ENCODE peak calls at places on chromosome 14, in four cellular contexts. One of them, this sample, is unnamed.

GRCh38 chr14:67485501-67486095 is 2.9 kb downstream of the TMEM229B start:
- DNase-seq in cardiac fibroblast: peak
- DNase-seq in endodermal cell: peak
- DNase-seq in fibroblast of lung: peak
- DNase-seq in this sample: no peak

GRCh38 chr14:55136868-55137785 is 8.1 kb downstream of the LGALS3 start:
- DNase-seq in endodermal cell: no peak
- DNase-seq in cardiac fibroblast: peak
- DNase-seq in fibroblast of lung: peak
- DNase-seq in this sample: no peak

GRCh38 chr14:33794791-33795300 is 156.0 kb downstream of the EGLN3 start:
- DNase-seq in endodermal cell: no peak
- DNase-seq in fibroblast of lung: peak
- DNase-seq in cardiac fibroblast: peak
- DNase-seq in this sample: no peak

GRCh38 chr14:103523583-103523969 is 946 bp upstream of the CKB start:
- DNase-seq in cardiac fibroblast: no peak
- DNase-seq in fibroblast of lung: no peak
- DNase-seq in endodermal cell: no peak
- DNase-seq in this sample: no peak

GRCh38 chr14:87380054-87380453 is 612.9 kb downstream of the GALC start:
- DNase-seq in endodermal cell: no peak
- DNase-seq in fibroblast of lung: no peak
- DNase-seq in cardiac fibroblast: no peak
- DNase-seq in this sample: no peak

GRCh38 chr14:57692671-57693070 is 173.2 kb downstream of the SLC35F4 start:
- DNase-seq in fibroblast of lung: peak
- DNase-seq in cardiac fibroblast: peak
- DNase-seq in endodermal cell: no peak
- DNase-seq in this sample: peak

GRCh38 chr14:20434701-20435453 is 1.1 kb downstream of the KLHL33 start:
- DNase-seq in cardiac fibroblast: no peak
- DNase-seq in endodermal cell: no peak
- DNase-seq in fibroblast of lung: peak
- DNase-seq in this sample: no peak

GRCh38 chr14:68199465-68200145 is 380.0 kb downstream of the RAD51B start:
- DNase-seq in cardiac fibroblast: peak
- DNase-seq in fibroblast of lung: peak
- DNase-seq in endodermal cell: peak
- DNase-seq in this sample: no peak

GRCh38 chr14:64174922-64175782 is 119.0 kb downstream of the ESR2 start:
- DNase-seq in endodermal cell: no peak
- DNase-seq in fibroblast of lung: no peak
- DNase-seq in cardiac fibroblast: no peak
- DNase-seq in this sample: no peak

GRCh38 chr14:80291099-80291498 is 79.8 kb upstream of the DIO2 start:
- DNase-seq in cardiac fibroblast: no peak
- DNase-seq in endodermal cell: no peak
- DNase-seq in fibroblast of lung: peak
- DNase-seq in this sample: no peak

GRCh38 chr14:93778453-93778852 is 9.8 kb downstream of the PRIMA1 start:
- DNase-seq in cardiac fibroblast: no peak
- DNase-seq in fibroblast of lung: no peak
- DNase-seq in endodermal cell: no peak
- DNase-seq in this sample: no peak
- TF ChIP-seq CTCF in cardiac fibroblast: no peak
- TF ChIP-seq CTCF in fibroblast of lung: no peak
- TF ChIP-seq CTCF in endodermal cell: no peak
- TF ChIP-seq CTCF in this sample: no peak

DNA sequence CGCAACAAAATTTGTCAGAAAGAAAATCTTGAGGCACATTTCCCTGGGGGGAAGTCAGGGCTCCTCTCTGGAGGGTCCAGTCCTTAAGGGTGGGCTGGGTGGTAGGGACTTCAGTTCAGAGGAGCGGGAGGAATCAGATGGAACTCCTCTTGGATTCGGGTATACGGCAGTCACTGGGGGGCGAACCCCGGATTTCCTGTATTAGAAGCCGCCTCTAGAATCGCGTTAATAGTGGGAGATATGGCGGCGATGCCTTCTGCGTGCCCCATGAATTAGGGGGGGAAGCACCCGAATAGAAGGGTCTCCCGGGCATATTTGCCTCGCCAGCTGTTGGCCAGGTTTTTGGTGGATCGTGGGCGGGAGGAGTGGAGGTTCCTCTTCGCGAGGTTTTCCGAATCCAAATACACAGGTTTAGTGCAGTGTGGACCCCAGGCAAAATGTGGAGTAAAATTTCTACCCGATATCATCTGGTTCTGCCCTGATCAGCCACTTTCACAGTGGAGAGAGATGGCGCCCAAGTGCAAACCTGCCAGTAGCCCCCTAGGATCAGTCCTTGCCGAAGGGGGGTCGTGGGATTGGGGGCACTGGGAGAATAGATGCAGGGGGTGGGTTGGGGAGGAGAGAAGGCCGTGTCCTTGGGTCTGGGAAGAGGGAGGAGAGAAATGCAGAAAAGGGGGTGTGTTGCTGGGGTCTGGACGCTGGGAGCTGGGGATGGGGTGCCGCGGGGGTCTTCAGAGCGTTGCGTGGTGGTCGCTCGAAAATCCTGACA is 637 bp downstream of the MEG3 start:
- DNase-seq in fibroblast of lung: no peak
- DNase-seq in cardiac fibroblast: no peak
- DNase-seq in endodermal cell: no peak
- DNase-seq in this sample: no peak
- H3K4me3 ChIP-seq in fibroblast of lung: peak
- H3K4me3 ChIP-seq in cardiac fibroblast: peak
- H3K4me3 ChIP-seq in endodermal cell: no peak
- H3K4me3 ChIP-seq in this sample: peak

GRCh38 chr14:32077081-32078029 is at the start of gene ARHGAP5:
- DNase-seq in cardiac fibroblast: peak
- DNase-seq in fibroblast of lung: peak
- DNase-seq in endodermal cell: peak
- DNase-seq in this sample: no peak
- TF ChIP-seq CTCF in cardiac fibroblast: no peak
- TF ChIP-seq CTCF in fibroblast of lung: no peak
- TF ChIP-seq CTCF in endodermal cell: peak
- TF ChIP-seq CTCF in this sample: no peak

GRCh38 chr14:73455294-73455693 is 3.1 kb downstream of the NUMB start:
- DNase-seq in endodermal cell: no peak
- DNase-seq in fibroblast of lung: no peak
- DNase-seq in cardiac fibroblast: no peak
- DNase-seq in this sample: no peak
- H3K4me3 ChIP-seq in endodermal cell: peak
- H3K4me3 ChIP-seq in fibroblast of lung: peak
- H3K4me3 ChIP-seq in cardiac fibroblast: no peak
- H3K4me3 ChIP-seq in this sample: no peak

DNA sequence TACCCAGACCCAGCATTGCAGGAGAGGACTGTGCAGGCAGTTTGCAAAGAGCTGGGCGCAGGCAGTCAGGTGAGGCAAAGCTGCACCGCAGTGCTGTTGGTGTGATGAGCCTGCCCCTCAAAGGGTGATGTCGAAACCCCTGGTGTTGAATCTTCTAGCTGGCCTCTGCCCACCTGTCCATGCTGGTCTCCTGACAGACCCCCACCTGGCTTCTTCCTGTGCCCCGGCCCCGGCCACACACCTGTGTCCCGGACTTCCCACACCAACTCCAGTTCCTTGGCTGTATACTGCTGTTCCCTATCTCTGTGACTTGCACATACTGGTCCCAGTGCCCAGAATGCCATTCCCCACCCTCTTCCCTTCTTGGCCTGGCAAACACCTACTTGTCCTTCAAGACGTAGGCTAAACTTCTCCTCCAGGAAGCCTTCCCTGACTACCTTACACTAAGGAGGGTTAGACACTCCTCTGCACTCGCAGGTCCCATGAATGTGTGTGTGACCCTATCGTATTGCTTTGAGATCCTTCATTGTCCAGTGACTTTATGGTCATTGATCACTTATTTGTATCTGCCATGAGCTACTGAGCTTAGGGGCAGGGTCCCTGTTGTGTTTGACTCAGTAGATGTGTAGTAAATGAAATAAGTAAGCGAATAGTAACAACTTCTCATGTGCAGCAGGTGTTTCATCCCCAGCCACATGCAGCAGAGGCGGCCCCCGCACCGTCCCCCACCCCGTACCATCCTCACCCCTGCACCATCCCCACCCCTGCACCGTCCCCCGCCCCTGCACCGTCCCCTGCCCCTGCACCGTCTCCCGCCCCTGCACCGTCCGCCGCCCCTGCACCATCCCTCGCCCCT is 37.4 kb downstream of the ESRRB start:
- DNase-seq in endodermal cell: no peak
- DNase-seq in cardiac fibroblast: no peak
- DNase-seq in fibroblast of lung: no peak
- DNase-seq in this sample: no peak
- TF ChIP-seq CTCF in endodermal cell: no peak
- TF ChIP-seq CTCF in cardiac fibroblast: no peak
- TF ChIP-seq CTCF in fibroblast of lung: no peak
- TF ChIP-seq CTCF in this sample: no peak

DNA sequence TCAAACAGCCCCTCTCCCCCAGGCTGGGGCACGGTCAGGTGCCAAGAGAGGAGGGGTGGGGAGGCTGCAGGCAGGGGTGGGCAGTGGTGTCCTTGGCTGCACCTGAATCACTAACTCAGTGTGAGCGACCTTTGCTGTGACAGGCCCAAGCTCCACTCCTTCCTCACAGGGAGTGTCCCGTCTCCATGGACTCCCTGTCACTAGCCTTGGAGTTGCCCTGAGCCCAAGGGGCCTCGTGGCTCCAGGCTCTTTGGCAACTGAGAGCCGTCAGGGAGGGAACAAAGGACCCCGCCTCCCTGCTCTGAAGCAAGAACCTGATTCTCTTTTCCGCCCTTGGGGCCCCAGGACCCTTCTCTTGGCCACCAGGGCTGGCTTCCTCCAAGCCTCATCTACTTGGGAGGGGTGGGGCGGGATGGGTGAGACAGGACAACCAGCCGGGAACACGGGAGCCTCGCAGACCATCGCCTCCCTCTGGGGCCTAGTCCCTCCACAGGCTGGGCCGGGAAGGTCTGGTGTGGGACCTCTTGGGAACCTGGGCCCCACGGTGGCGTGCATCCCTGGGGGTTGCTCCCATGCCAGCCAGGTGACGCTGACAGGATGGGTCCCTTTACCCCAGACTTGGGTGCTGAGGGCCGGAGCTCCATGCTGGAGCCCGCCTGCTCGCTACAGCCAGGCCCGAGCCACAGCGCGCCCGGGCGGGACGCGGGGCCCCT is 935 bp upstream of the ADSS1 start:
- DNase-seq in endodermal cell: no peak
- DNase-seq in fibroblast of lung: no peak
- DNase-seq in cardiac fibroblast: no peak
- DNase-seq in this sample: no peak
- H3K4me3 ChIP-seq in endodermal cell: no peak
- H3K4me3 ChIP-seq in fibroblast of lung: no peak
- H3K4me3 ChIP-seq in cardiac fibroblast: no peak
- H3K4me3 ChIP-seq in this sample: no peak

This sample was measured in HFF-Myc.